ENCODE peak calls at places on chromosomes 7 and 10, in six cellular contexts. Q is HEK293T, I is Calu3, J is anterior cingulate cortex, O is GM12891, W is GM04504. V is an unnamed sample.

GRCh38 chr7:1663857-1664651 is 6.0 kb upstream of the ELFN1 start:
- DNase-seq in Q (no peak), I (peak; percentile 7), J (no peak), O (peak; percentile 16), W (no peak), V (no peak)

GRCh38 chr10:28774051-28774995 is 97.0 kb downstream of the BAMBI start:
- DNase-seq in Q (no peak), I (no peak), J (no peak), O (no peak), W (no peak), V (no peak)

GRCh38 chr10:123637326-123637880 is 28.8 kb upstream of the GPR26 start:
- DNase-seq in Q (no peak), I (no peak), J (no peak), O (no peak), W (peak; percentile 59), V (no peak)

GRCh38 chr7:138613630-138614029 is 87.5 kb downstream of the SVOPL start:
- DNase-seq in Q (no peak), I (no peak), J (no peak), O (no peak), W (no peak), V (no peak)

GRCh38 chr7:6306471-6306870 is 34.0 kb upstream of the CYTH3 start:
- DNase-seq in Q (no peak), I (peak; percentile 89), J (no peak), O (no peak), W (no peak), V (no peak)

GRCh38 chr7:22251906-22252495 is 105.0 kb downstream of the RAPGEF5 start:
- DNase-seq in Q (no peak), I (no peak), J (peak; percentile 51), O (no peak), W (no peak), V (no peak)

GRCh38 chr10:31028076-31028475 is 3.6 kb downstream of the ZNF438 start:
- DNase-seq in Q (no peak), I (no peak), J (no peak), O (no peak), W (no peak), V (no peak)

GRCh38 chr10:132663666-132664365 is 122.1 kb downstream of the NKX6-2 start:
- DNase-seq in Q (no peak), I (no peak), J (no peak), O (no peak), W (no peak), V (no peak)

GRCh38 chr7:158729646-158730382 is 25.2 kb upstream of the NCAPG2 start:
- DNase-seq in Q (no peak), I (no peak), J (no peak), O (no peak), W (no peak), V (no peak)

GRCh38 chr10:34731885-34732701 is 83.0 kb downstream of the PARD3 start:
- DNase-seq in Q (no peak), I (no peak), J (no peak), O (no peak), W (peak; percentile 47), V (no peak)

GRCh38 chr10:112721080-112721698 is 228.9 kb upstream of the TCF7L2 start:
- DNase-seq in Q (peak; percentile 66), I (peak; percentile 19), J (no peak), O (peak; percentile 19), W (no peak), V (no peak)

GRCh38 chr7:150476285-150476684 is 25.9 kb downstream of the GIMAP8 start:
- DNase-seq in Q (no peak), I (no peak), J (no peak), O (no peak), W (no peak), V (no peak)

GRCh38 chr7:103851357-103851756 is 138.1 kb downstream of the RELN start:
- DNase-seq in Q (peak; percentile 13), I (no peak), J (no peak), O (no peak), W (no peak), V (no peak)

GRCh38 chr10:88522715-88523114 is 60.4 kb downstream of the RNLS start:
- DNase-seq in Q (no peak), I (no peak), J (no peak), O (no peak), W (no peak), V (no peak)

GRCh38 chr7:27889800-27890199 is 149.8 kb downstream of the TAX1BP1 start:
- DNase-seq in Q (no peak), I (no peak), J (no peak), O (no peak), W (no peak), V (no peak)

GRCh38 chr7:89182116-89182515 is 386.6 kb upstream of the TEX47 start:
- DNase-seq in Q (no peak), I (no peak), J (no peak), O (no peak), W (no peak), V (no peak)

GRCh38 chr7:27174077-27175004 is at the start of gene HOXA10:
- DNase-seq in Q (peak; percentile 39), I (no peak), J (no peak), O (no peak), W (peak; percentile 58), V (no peak)

GRCh38 chr7:25795824-25796235 is 356.2 kb upstream of the NFE2L3 start:
- DNase-seq in Q (no peak), I (no peak), J (no peak), O (no peak), W (no peak), V (no peak)

GRCh38 chr7:2149672-2150444 is 82.9 kb downstream of the MAD1L1 start:
- DNase-seq in Q (no peak), I (no peak), J (no peak), O (no peak), W (no peak), V (no peak)

GRCh38 chr10:131626274-131626673 is 274.5 kb upstream of the PPP2R2D start:
- DNase-seq in Q (no peak), I (no peak), J (no peak), O (no peak), W (no peak), V (no peak)

GRCh38 chr7:54812747-54813146 is 53.7 kb upstream of the SEC61G start:
- DNase-seq in Q (no peak), I (no peak), J (no peak), O (no peak), W (no peak), V (no peak)

GRCh38 chr10:72263613-72264241 is 10.0 kb upstream of the DDIT4 start:
- DNase-seq in Q (no peak), I (peak; percentile 91), J (no peak), O (no peak), W (no peak), V (no peak)

GRCh38 chr10:26381986-26382385 is 56.2 kb upstream of the APBB1IP start:
- DNase-seq in Q (no peak), I (no peak), J (no peak), O (no peak), W (no peak), V (no peak)

GRCh38 chr10:46530249-46531186 is 25.9 kb downstream of the GPRIN2 start:
- DNase-seq in Q (no peak), I (no peak), J (no peak), O (no peak), W (peak; percentile 97), V (no peak)

GRCh38 chr7:78924581-78924980 is 528.9 kb downstream of the MAGI2 start:
- DNase-seq in Q (peak; percentile 12), I (peak; percentile 1), J (no peak), O (no peak), W (peak; percentile 20), V (no peak)

GRCh38 chr10:68171539-68172080 is 60.3 kb downstream of the ATOH7 start:
- DNase-seq in Q (no peak), I (no peak), J (no peak), O (no peak), W (no peak), V (no peak)

GRCh38 chr7:142528608-142529408 is 220.5 kb upstream of the PRSS1 start:
- DNase-seq in Q (peak; percentile 27), I (no peak), J (no peak), O (no peak), W (no peak), V (no peak)

GRCh38 chr7:149733554-149734513 is 39.6 kb downstream of the ZNF467 start:
- DNase-seq in Q (no peak), I (no peak), J (no peak), O (no peak), W (no peak), V (no peak)

GRCh38 chr7:95092332-95092731 is 184.9 kb downstream of the PPP1R9A start:
- DNase-seq in Q (no peak), I (no peak), J (no peak), O (no peak), W (no peak), V (no peak)

GRCh38 chr10:97779492-97779891 is 7.7 kb upstream of the SFRP5 start:
- DNase-seq in Q (no peak), I (no peak), J (no peak), O (no peak), W (no peak), V (no peak)

GRCh38 chr7:101817031-101817929 is at the start of gene CUX1:
- DNase-seq in Q (no peak), I (peak; percentile 11), J (no peak), O (no peak), W (no peak), V (no peak)

GRCh38 chr7:42097756-42098155 is 139.3 kb downstream of the GLI3 start:
- DNase-seq in Q (peak; percentile 54), I (no peak), J (no peak), O (no peak), W (peak; percentile 78), V (no peak)

GRCh38 chr7:2619120-2619519 is 12.7 kb upstream of the TTYH3 start:
- DNase-seq in Q (no peak), I (no peak), J (peak; percentile 33), O (no peak), W (peak; percentile 45), V (no peak)

GRCh38 chr10:9163699-9164098 is 1109.2 kb downstream of the GATA3 start:
- DNase-seq in Q (no peak), I (no peak), J (no peak), O (no peak), W (no peak), V (no peak)

GRCh38 chr10:34780818-34781380 is 34.2 kb downstream of the PARD3 start:
- DNase-seq in Q (peak; percentile 12), I (no peak), J (no peak), O (peak; percentile 35), W (peak; percentile 42), V (peak; percentile 21)

GRCh38 chr10:103273026-103273425 is 3.9 kb upstream of the INA start:
- DNase-seq in Q (no peak), I (peak; percentile 10), J (no peak), O (no peak), W (peak; percentile 98), V (no peak)

GRCh38 chr7:139776486-139777303 is 1.1 kb downstream of the HIPK2 start:
- DNase-seq in Q (peak; percentile 46), I (peak; percentile 18), J (peak; percentile 44), O (no peak), W (no peak), V (no peak)